ENCODE peak calls at places on chromosomes 5 and 9, in nine cellular contexts. B is GM20000; Q is stromal cell of bone marrow; L is Calu3; N is stimulated activated CD4-positive, alpha-beta T cell treated with anti-CD3 and anti-CD28 coated beads, Interleukin-2, amount 100 ng/mL, for 4 hours; A is cardiac muscle cell; M is NCI-H524; Z is G401; Y is fibroblast of lung. E is an unnamed sample.

GRCh38 chr5:172361566-172362238 is 78.1 kb upstream of the UBTD2 start:
- DNase-seq in B (no peak), Q (peak; percentile 98), L (peak; percentile 84), N (no peak), A (peak; percentile 94), M (no peak), Z (no peak), Y (peak; percentile 91), E (peak; percentile 87)

GRCh38 chr5:150619359-150620230 is 20.9 kb upstream of the SYNPO start:
- DNase-seq in B (no peak), Q (no peak), L (no peak), N (no peak), A (peak; percentile 85), M (peak; percentile 90), Z (no peak), Y (peak; percentile 92), E (no peak)

GRCh38 chr5:132478498-132478855 is 12.1 kb downstream of the IRF1 start:
- DNase-seq in B (no peak), Q (no peak), L (no peak), N (no peak), A (no peak), M (no peak), Z (no peak), Y (no peak), E (no peak)

GRCh38 chr5:29321591-29321990 is 1871.9 kb upstream of the CDH6 start:
- DNase-seq in B (no peak), Q (no peak), L (no peak), N (no peak), A (no peak), M (no peak), Z (no peak), Y (no peak), E (no peak)

GRCh38 chr9:87402537-87402936 is 95.1 kb upstream of the DAPK1 start:
- DNase-seq in B (no peak), Q (no peak), L (no peak), N (no peak), A (no peak), M (no peak), Z (no peak), Y (no peak), E (no peak)

GRCh38 chr5:10601246-10602030 is 37.6 kb downstream of the ANKRD33B start:
- DNase-seq in B (no peak), Q (peak; percentile 84), L (peak; percentile 90), N (no peak), A (peak; percentile 93), M (peak; percentile 97), Z (peak; percentile 70), Y (peak; percentile 88), E (peak; percentile 89)

GRCh38 chr9:33750307-33750838 is 45.0 kb upstream of the PRSS3 start:
- DNase-seq in B (no peak), Q (no peak), L (peak; percentile 34), N (no peak), A (peak; percentile 25), M (peak; percentile 24), Z (peak; percentile 63), Y (peak; percentile 22), E (no peak)

GRCh38 chr9:136565075-136565721 is 19.4 kb upstream of the NOTCH1 start:
- DNase-seq in B (no peak), Q (no peak), L (no peak), N (no peak), A (peak; percentile 49), M (no peak), Z (no peak), Y (peak; percentile 38), E (no peak)

GRCh38 chr5:89457411-89458329 is 574.7 kb upstream of the MEF2C start:
- DNase-seq in B (no peak), Q (peak; percentile 69), L (peak; percentile 77), N (no peak), A (peak; percentile 16), M (no peak), Z (no peak), Y (peak; percentile 85), E (peak; percentile 96)

GRCh38 chr9:2853517-2853916 is 9.6 kb upstream of the PUM3 start:
- DNase-seq in B (no peak), Q (no peak), L (no peak), N (no peak), A (no peak), M (no peak), Z (no peak), Y (no peak), E (no peak)

GRCh38 chr5:157113007-157113406 is 4.2 kb upstream of the HAVCR2 start:
- DNase-seq in B (no peak), Q (peak; percentile 28), L (no peak), N (no peak), A (peak; percentile 43), M (no peak), Z (no peak), Y (no peak), E (no peak)

GRCh38 chr5:180521101-180521500 is 26.9 kb downstream of the CNOT6 start:
- DNase-seq in B (no peak), Q (no peak), L (no peak), N (no peak), A (no peak), M (no peak), Z (no peak), Y (peak; percentile 10), E (no peak)

GRCh38 chr9:130846487-130847305 is 11.6 kb downstream of the ABL1 start:
- DNase-seq in B (no peak), Q (no peak), L (peak; percentile 28), N (no peak), A (peak; percentile 77), M (no peak), Z (peak; percentile 40), Y (peak; percentile 83), E (peak; percentile 87)

GRCh38 chr5:59038169-59039002 is 455.5 kb downstream of the RAB3C start:
- DNase-seq in B (no peak), Q (no peak), L (no peak), N (no peak), A (peak; percentile 39), M (peak; percentile 35), Z (no peak), Y (no peak), E (no peak)

GRCh38 chr5:151895660-151896040 is 29.0 kb downstream of the GLRA1 start:
- DNase-seq in B (no peak), Q (no peak), L (no peak), N (no peak), A (no peak), M (no peak), Z (no peak), Y (peak; percentile 54), E (no peak)

GRCh38 chr5:78511116-78511906 is 137.3 kb downstream of the LHFPL2 start:
- DNase-seq in B (no peak), Q (no peak), L (no peak), N (no peak), A (no peak), M (peak; percentile 22), Z (no peak), Y (no peak), E (no peak)

GRCh38 chr5:119343766-119344165 is 12.1 kb upstream of the TNFAIP8 start:
- DNase-seq in B (no peak), Q (no peak), L (no peak), N (peak; percentile 46), A (peak; percentile 23), M (no peak), Z (no peak), Y (peak; percentile 88), E (peak; percentile 35)

GRCh38 chr5:98099448-98100105 is 673.9 kb upstream of the RGMB start:
- DNase-seq in B (no peak), Q (no peak), L (no peak), N (no peak), A (no peak), M (no peak), Z (no peak), Y (peak; percentile 13), E (no peak)

GRCh38 chr5:6790346-6790865 is 77.2 kb downstream of the TENT4A start:
- DNase-seq in B (no peak), Q (no peak), L (no peak), N (no peak), A (no peak), M (no peak), Z (no peak), Y (no peak), E (no peak)

GRCh38 chr9:33374190-33374589 is 28.2 kb downstream of the AQP7 start:
- DNase-seq in B (no peak), Q (no peak), L (no peak), N (no peak), A (no peak), M (no peak), Z (no peak), Y (no peak), E (no peak)